ENCODE peak calls at places on chromosome 5, in ten cellular contexts. O is fibroblast of the conjunctiva, W is activated T-helper 1 cell treated with Interleukin-2 at 50 U/mL for 16 hours, G is HEK293T, P is right lobe of liver, A is A549, U is PC-9, B is retina, Y is cardiac fibroblast, L is Daoy. Z is an unnamed sample.

GRCh38 chr5:124342027-124342471 is 404.4 kb downstream of the ZNF608 start:
- DNase-seq in O (peak; percentile 93), W (no peak), G (no peak), P (no peak), A (no peak), U (no peak), B (no peak), Y (peak; percentile 19), L (peak; percentile 29), Z (peak; percentile 47)

GRCh38 chr5:73312146-73312871 is 136.3 kb downstream of the FOXD1 start:
- DNase-seq in O (peak; percentile 47), W (no peak), G (no peak), P (no peak), A (no peak), U (no peak), B (peak; percentile 56), Y (peak; percentile 81), L (peak; percentile 98), Z (peak; percentile 82)

GRCh38 chr5:61496406-61497307 is 164.6 kb downstream of the ZSWIM6 start:
- DNase-seq in O (peak; percentile 17), W (no peak), G (no peak), P (no peak), A (no peak), U (no peak), B (peak; percentile 44), Y (no peak), L (no peak), Z (no peak)

GRCh38 chr5:95809414-95809960 is 13.0 kb downstream of the GLRX start:
- DNase-seq in O (peak; percentile 59), W (no peak), G (no peak), P (no peak), A (no peak), U (no peak), B (no peak), Y (peak; percentile 63), L (peak; percentile 49), Z (peak; percentile 50)

GRCh38 chr5:173911623-173912022 is 23.5 kb downstream of the CPEB4 start:
- DNase-seq in O (no peak), W (no peak), G (no peak), P (no peak), A (no peak), U (no peak), B (no peak), Y (no peak), L (no peak), Z (no peak)

GRCh38 chr5:172358345-172358744 is 74.8 kb upstream of the UBTD2 start:
- DNase-seq in O (no peak), W (no peak), G (no peak), P (peak; percentile 3), A (no peak), U (no peak), B (no peak), Y (no peak), L (no peak), Z (no peak)

GRCh38 chr5:32465076-32465475 is 20.5 kb upstream of the ZFR start:
- DNase-seq in O (no peak), W (no peak), G (no peak), P (no peak), A (no peak), U (no peak), B (no peak), Y (no peak), L (no peak), Z (no peak)

GRCh38 chr5:39253211-39253610 is 33.8 kb upstream of the FYB1 start:
- DNase-seq in O (no peak), W (no peak), G (no peak), P (no peak), A (no peak), U (no peak), B (no peak), Y (peak; percentile 66), L (peak; percentile 7), Z (no peak)

GRCh38 chr5:86337667-86338460 is 279.9 kb upstream of the COX7C start:
- DNase-seq in O (no peak), W (no peak), G (no peak), P (no peak), A (no peak), U (no peak), B (no peak), Y (no peak), L (no peak), Z (no peak)

GRCh38 chr5:93371893-93372292 is 209.1 kb downstream of the NR2F1-AS1 start:
- DNase-seq in O (no peak), W (no peak), G (no peak), P (no peak), A (no peak), U (no peak), B (peak; percentile 24), Y (no peak), L (no peak), Z (no peak)

GRCh38 chr5:179239256-179240135 is 105.8 kb downstream of the ADAMTS2 start:
- DNase-seq in O (no peak), W (no peak), G (no peak), P (no peak), A (no peak), U (no peak), B (no peak), Y (no peak), L (no peak), Z (no peak)

GRCh38 chr5:154444559-154445421 is 1.0 kb upstream of the SAP30L start:
- DNase-seq in O (no peak), W (peak; percentile 1), G (peak; percentile 41), P (peak; percentile 25), A (peak; percentile 33), U (no peak), B (no peak), Y (no peak), L (peak; percentile 25), Z (peak; percentile 9)

GRCh38 chr5:30849801-30850370 is 343.6 kb upstream of the CDH6 start:
- DNase-seq in O (no peak), W (no peak), G (no peak), P (no peak), A (peak; percentile 22), U (peak; percentile 58), B (peak; percentile 48), Y (peak; percentile 88), L (peak; percentile 1), Z (no peak)

GRCh38 chr5:95859327-95860060 is 37.0 kb upstream of the GLRX start:
- DNase-seq in O (no peak), W (no peak), G (no peak), P (no peak), A (no peak), U (no peak), B (no peak), Y (no peak), L (peak; percentile 71), Z (peak; percentile 61)

GRCh38 chr5:152329191-152329590 is 75.9 kb downstream of the NMUR2 start:
- DNase-seq in O (no peak), W (no peak), G (no peak), P (no peak), A (no peak), U (no peak), B (no peak), Y (no peak), L (no peak), Z (no peak)

GRCh38 chr5:175867587-175868347 is 3.6 kb upstream of the CPLX2 start:
- DNase-seq in O (no peak), W (no peak), G (peak; percentile 66), P (peak; percentile 75), A (peak; percentile 95), U (no peak), B (peak; percentile 57), Y (no peak), L (peak; percentile 64), Z (no peak)

GRCh38 chr5:154446183-154447073 is 631 bp downstream of the SAP30L start:
- DNase-seq in O (no peak), W (peak; percentile 25), G (peak; percentile 58), P (peak; percentile 69), A (peak; percentile 46), U (no peak), B (peak; percentile 86), Y (peak; percentile 58), L (peak; percentile 67), Z (peak; percentile 60)

Z was measured in myocyte.